ENCODE peak calls at places on chromosomes 13 and 19, in six cellular contexts. J is T-helper 1 cell; D is stimulated activated CD8-positive, alpha-beta memory T cell treated with anti-CD3 and anti-CD28 coated beads, Interleukin-7, amount 100 ng/mL, for 1 hour; N is fibroblast of lung; P is ovary; V is Ammon's horn. I is an unnamed sample.

GRCh38 chr13:49373699-49374098 is 70.2 kb downstream of the CAB39L start:
- DNase-seq in J (no peak), D (no peak), N (no peak), P (no peak), V (no peak), I (no peak)

GRCh38 chr19:3409346-3410064 is 43.1 kb downstream of the NFIC start:
- DNase-seq in J (no peak), D (no peak), N (no peak), P (no peak), V (no peak), I (no peak)

GRCh38 chr19:49106648-49107135 is 7.5 kb upstream of the LIN7B start:
- DNase-seq in J (peak), D (peak), N (peak), P (no peak), V (peak), I (no peak)

GRCh38 chr13:30908416-30908980 is 2.4 kb downstream of the MEDAG start:
- DNase-seq in J (no peak), D (no peak), N (peak), P (peak), V (no peak), I (no peak)

GRCh38 chr13:73138967-73139491 is 80.2 kb downstream of the KLF5 start:
- DNase-seq in J (no peak), D (no peak), N (no peak), P (no peak), V (no peak), I (peak)

GRCh38 chr19:16887353-16888265 is 1.2 kb upstream of the F2RL3 start:
- DNase-seq in J (no peak), D (no peak), N (no peak), P (no peak), V (no peak), I (no peak)

GRCh38 chr13:42001580-42001979 is 40.7 kb upstream of the VWA8 start:
- DNase-seq in J (no peak), D (no peak), N (peak), P (peak), V (no peak), I (no peak)

GRCh38 chr13:45851171-45851889 is at the start of gene SIAH3:
- DNase-seq in J (no peak), D (no peak), N (peak), P (no peak), V (peak), I (no peak)

GRCh38 chr19:16381756-16382401 is 57.3 kb downstream of the KLF2 start:
- DNase-seq in J (no peak), D (no peak), N (peak), P (no peak), V (peak), I (peak)

GRCh38 chr19:14113762-14114414 is 3.7 kb downstream of the PRKACA start:
- DNase-seq in J (no peak), D (no peak), N (no peak), P (peak), V (no peak), I (peak)

GRCh38 chr13:108981407-108981806 is 352.0 kb downstream of the MYO16 start:
- DNase-seq in J (no peak), D (no peak), N (no peak), P (no peak), V (no peak), I (no peak)

GRCh38 chr19:34265221-34265650 is 10.9 kb downstream of the GARRE1 start:
- DNase-seq in J (no peak), D (no peak), N (no peak), P (no peak), V (no peak), I (no peak)

GRCh38 chr13:112893570-112894422 is 75.2 kb upstream of the MCF2L start:
- DNase-seq in J (no peak), D (no peak), N (peak), P (peak), V (no peak), I (peak)

GRCh38 chr19:29858000-29858596 is 46.3 kb downstream of the CCNE1 start:
- DNase-seq in J (peak), D (no peak), N (no peak), P (no peak), V (no peak), I (peak)

GRCh38 chr13:74287672-74288169 is 153.5 kb upstream of the KLF12 start:
- DNase-seq in J (peak), D (peak), N (peak), P (peak), V (peak), I (peak)

GRCh38 chr19:3275068-3275582 is 50.7 kb downstream of the CELF5 start:
- DNase-seq in J (peak), D (no peak), N (no peak), P (no peak), V (peak), I (no peak)